ENCODE peak calls at places on chromosomes 1 and 21, in five cellular contexts. U is CD8-positive, alpha-beta T cell; I is cardiac muscle cell; E is fibroblast of lung; Q is GM12878. A is an unnamed sample.

GRCh38 chr1:5810553-5811270 is 181.5 kb downstream of the NPHP4 start:
- DNase-seq in U (no peak), E (no peak), I (no peak), Q (no peak), A (no peak)

GRCh38 chr21:20875741-20876140 is 122.5 kb upstream of the NCAM2 start:
- DNase-seq in Q (no peak), E (no peak), U (no peak), I (peak; percentile 5), A (no peak)

GRCh38 chr1:166479052-166479631 is 312.3 kb upstream of the FAM78B start:
- DNase-seq in E (peak; percentile 32), U (peak; percentile 4), I (peak; percentile 68), Q (no peak), A (peak; percentile 25)

GRCh38 chr21:15222711-15223110 is 157.9 kb upstream of the NRIP1 start:
- DNase-seq in U (no peak), E (peak; percentile 38), Q (no peak), I (no peak), A (no peak)

GRCh38 chr1:25360596-25361581 is 22.8 kb downstream of the TMEM50A start:
- DNase-seq in U (no peak), E (peak; percentile 70), Q (no peak), I (no peak), A (no peak)

GRCh38 chr1:157101196-157101595 is 1.6 kb upstream of the ETV3L start:
- DNase-seq in E (no peak), Q (no peak), I (no peak), U (no peak), A (no peak)

GRCh38 chr1:165742194-165742593 is 26.5 kb downstream of the TMCO1 start:
- DNase-seq in I (no peak), Q (no peak), U (no peak), E (no peak), A (no peak)

GRCh38 chr1:64110924-64111777 is 92.3 kb upstream of the UBE2U start:
- DNase-seq in E (no peak), Q (no peak), U (no peak), I (no peak), A (no peak)

GRCh38 chr1:51313268-51313852 is 17.0 kb downstream of the TTC39A start:
- DNase-seq in Q (no peak), I (no peak), U (no peak), E (no peak), A (no peak)

GRCh38 chr1:174875306-174875705 is 124.4 kb upstream of the CACYBP start:
- DNase-seq in E (no peak), I (peak; percentile 17), Q (no peak), U (no peak), A (peak; percentile 50)

GRCh38 chr1:229171934-229172333 is 99.0 kb upstream of the RAB4A start:
- DNase-seq in I (no peak), E (no peak), U (no peak), Q (no peak), A (no peak)

GRCh38 chr1:93784538-93784937 is 94.5 kb downstream of the DNTTIP2 start:
- DNase-seq in I (no peak), Q (no peak), U (no peak), E (no peak), A (no peak)

GRCh38 chr1:4433075-4433474 is 221.3 kb upstream of the AJAP1 start:
- DNase-seq in I (no peak), U (no peak), Q (no peak), E (no peak), A (no peak)

GRCh38 chr1:40130892-40131291 is 30.3 kb upstream of the RLF start:
- DNase-seq in I (no peak), Q (no peak), E (no peak), U (no peak), A (no peak)

GRCh38 chr21:17003763-17004373 is 509.0 kb upstream of the CXADR start:
- DNase-seq in E (peak; percentile 22), U (no peak), I (no peak), Q (no peak), A (no peak)

GRCh38 chr1:221573727-221574126 is 168.2 kb downstream of the DUSP10 start:
- DNase-seq in I (no peak), E (peak; percentile 31), U (no peak), Q (no peak), A (no peak)

GRCh38 chr1:5915587-5916571 is 76.3 kb downstream of the NPHP4 start:
- DNase-seq in U (no peak), I (peak; percentile 20), Q (peak; percentile 5), E (peak; percentile 63), A (no peak)

GRCh38 chr1:45477646-45478045 is 13.3 kb downstream of the TESK2 start:
- DNase-seq in I (no peak), E (no peak), U (no peak), Q (no peak), A (no peak)

GRCh38 chr1:27332536-27333281 is 9.1 kb upstream of the SYTL1 start:
- DNase-seq in E (peak; percentile 35), U (peak; percentile 37), Q (no peak), I (peak; percentile 75), A (peak; percentile 71)

GRCh38 chr1:197677752-197678295 is 97.5 kb downstream of the DENND1B start:
- DNase-seq in U (no peak), I (no peak), Q (no peak), E (no peak), A (no peak)

GRCh38 chr1:168972887-168973286 is 133.6 kb upstream of the ATP1B1 start:
- DNase-seq in U (no peak), Q (no peak), E (no peak), I (peak; percentile 7), A (no peak)

GRCh38 chr1:159753386-159753785 is 27.4 kb upstream of the DUSP23 start:
- DNase-seq in I (no peak), U (no peak), E (no peak), Q (no peak), A (no peak)

GRCh38 chr1:92038695-92039346 is 9.0 kb downstream of the EPHX4 start:
- DNase-seq in Q (no peak), U (no peak), E (peak; percentile 4), I (no peak), A (no peak)

GRCh38 chr1:76269175-76269574 is 194.6 kb downstream of the ST6GALNAC3 start:
- DNase-seq in I (no peak), U (no peak), E (peak; percentile 91), Q (no peak), A (no peak)

GRCh38 chr1:75233302-75233929 is 99.2 kb downstream of the LHX8 start:
- DNase-seq in Q (peak; percentile 4), U (no peak), E (peak; percentile 4), I (peak; percentile 60), A (peak; percentile 10)

GRCh38 chr1:17874231-17874630 is 119.1 kb downstream of the ACTL8 start:
- DNase-seq in Q (no peak), E (peak; percentile 81), I (no peak), U (no peak), A (no peak)

GRCh38 chr1:193774536-193775323 is 588.3 kb upstream of the B3GALT2 start:
- DNase-seq in Q (no peak), U (no peak), E (no peak), I (no peak), A (no peak)

GRCh38 chr1:27488523-27489138 is 1.3 kb downstream of the WASF2 start:
- DNase-seq in E (peak; percentile 23), Q (no peak), I (peak; percentile 53), U (no peak), A (peak; percentile 38)

GRCh38 chr1:68232354-68233148 is at the start of gene WLS:
- DNase-seq in E (peak; percentile 84), Q (no peak), U (no peak), I (peak; percentile 92), A (no peak)

GRCh38 chr1:14922942-14923341 is 230.6 kb upstream of the TMEM51 start:
- DNase-seq in I (no peak), Q (no peak), U (no peak), E (no peak), A (no peak)

GRCh38 chr1:14923400-14924011 is 230.0 kb upstream of the TMEM51 start:
- DNase-seq in I (no peak), E (no peak), U (no peak), Q (no peak), A (no peak)

GRCh38 chr1:14924455-14925325 is 228.9 kb upstream of the TMEM51 start:
- DNase-seq in I (peak; percentile 67), U (no peak), E (peak; percentile 50), Q (no peak), A (no peak)

GRCh38 chr1:14925336-14926136 is 228.0 kb upstream of the TMEM51 start:
- DNase-seq in Q (no peak), U (no peak), E (no peak), I (no peak), A (no peak)

DNA sequence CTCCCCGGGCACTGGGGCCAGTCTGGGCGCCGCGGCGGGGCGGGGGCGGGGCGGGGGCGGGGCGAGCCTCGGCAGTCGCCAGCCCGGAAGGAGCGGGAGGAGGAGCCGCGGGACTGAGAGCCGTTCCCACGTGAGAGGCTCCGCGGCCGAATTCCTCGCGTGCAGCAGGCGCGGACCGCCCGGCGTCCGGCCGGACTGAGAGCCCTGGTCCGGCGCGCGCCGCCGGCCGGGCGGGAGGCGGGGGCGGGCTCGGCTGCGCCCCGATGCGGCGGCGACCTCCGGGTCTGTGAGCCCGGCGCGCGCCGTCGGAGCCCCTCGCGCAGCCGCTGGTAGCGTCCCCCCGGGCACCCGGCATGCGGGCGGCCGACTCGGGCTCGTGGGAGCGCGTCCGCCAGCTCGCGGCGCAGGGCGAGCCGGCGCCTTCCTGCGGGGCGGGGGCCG is 229.5 kb upstream of the TMEM51 start:
- DNase-seq in E (peak; percentile 61), U (no peak), I (peak; percentile 81), Q (no peak), A (peak; percentile 23)
- H3K27ac ChIP-seq in E (no peak overlapping the region), U (no peak overlapping the region), I (no peak overlapping the region), Q (no peak overlapping the region), A (no peak overlapping the region)

DNA sequence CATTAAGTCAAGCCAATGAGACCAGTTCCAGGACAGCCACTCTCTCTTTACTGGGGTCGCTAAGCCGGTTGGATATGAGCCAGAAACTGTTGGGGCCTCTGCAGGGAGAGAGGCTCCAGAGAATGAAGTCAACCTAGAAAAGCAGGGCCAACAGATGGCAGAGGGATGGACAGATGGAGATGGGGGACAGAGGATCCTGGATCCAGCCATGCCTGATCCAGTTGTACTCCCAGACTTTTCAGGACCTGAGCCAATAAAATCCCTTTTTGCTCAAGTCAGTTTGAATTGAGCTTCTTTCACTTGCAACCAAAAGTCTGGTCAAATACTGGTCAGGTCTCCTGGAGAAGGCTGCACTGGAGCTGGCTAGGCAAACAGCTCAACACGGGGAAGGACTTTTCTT is 2.2 kb downstream of the DHCR24 start:
- DNase-seq in E (no peak), U (no peak), Q (no peak), I (no peak), A (no peak)
- H3K4me3 ChIP-seq in E (peak overlapping the region; percentile 3), U (no peak overlapping the region), Q (peak overlapping the region; percentile 81), I (no peak overlapping the region), A (no peak overlapping the region)

GRCh38 chr1:96075704-96076455 is 645.7 kb upstream of the PTBP2 start:
- DNase-seq in U (no peak), E (peak; percentile 60), Q (no peak), I (no peak), A (no peak)
- H3K27me3 ChIP-seq in U (no peaks in the 10 kb centered on the region), E (no peaks in the 10 kb centered on the region), Q (no peaks in the 10 kb centered on the region), I (no peaks in the 10 kb centered on the region), A (no peaks in the 10 kb centered on the region)

DNA sequence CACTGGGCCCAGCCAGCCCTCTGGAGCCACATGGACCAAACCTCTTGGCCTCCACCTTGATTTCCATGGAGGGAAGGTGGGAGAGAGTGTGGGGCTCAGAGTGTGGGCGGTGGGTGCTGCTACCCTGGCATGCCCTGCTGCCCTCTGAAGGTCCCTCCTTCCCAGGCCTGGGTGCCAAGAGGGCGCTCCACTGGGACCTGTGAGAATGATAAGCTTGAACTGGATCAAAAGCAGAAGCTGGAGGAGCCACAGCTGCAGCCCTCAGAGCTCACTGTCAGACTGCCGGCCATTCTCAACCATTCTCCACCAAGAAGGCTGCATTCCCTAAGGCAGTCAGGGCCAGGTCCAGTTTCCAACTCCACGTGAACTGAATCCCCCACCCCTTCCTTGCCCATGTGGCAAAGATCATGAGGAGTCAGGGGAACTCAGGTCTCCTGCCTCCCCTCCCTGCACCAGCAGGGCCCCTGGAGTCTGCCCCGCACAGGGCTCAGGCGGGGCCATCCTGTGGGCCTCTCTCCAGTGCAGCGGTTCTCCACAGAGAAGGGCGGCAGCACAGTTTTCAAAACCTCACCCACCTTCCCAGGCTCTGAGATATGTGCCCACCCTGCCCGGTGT is 19.5 kb downstream of the SLC1A7 start:
- DNase-seq in I (no peak), U (no peak), E (no peak), Q (no peak), A (no peak)
- H3K27ac ChIP-seq in I (no peak overlapping the region), U (no peak overlapping the region), E (peak overlapping the region; percentile 85), Q (no peak overlapping the region), A (no peak overlapping the region)